ENCODE peak calls at places on chromosomes 12 and 14, in five cellular contexts. C is GM06990, W is astrocyte of the spinal cord, U is brain microvascular endothelial cell, Y is left ventricle myocardium inferior. Z is an unnamed sample.
A peak's percentile ranks its signal among the peaks of the same experiment; 100 is the strongest.

GRCh38 chr14:97943619-97944018 is 1146.4 kb downstream of the VRK1 start:
- DNase-seq in C (no peak), W (no peak), U (no peak), Y (no peak), Z (no peak)

GRCh38 chr12:107818984-107819383 is 44.5 kb downstream of the ASCL4 start:
- DNase-seq in C (no peak), W (peak; percentile 13), U (peak; percentile 60), Y (no peak), Z (peak; percentile 5)

GRCh38 chr12:86264451-86265328 is 8.5 kb upstream of the MGAT4C start:
- DNase-seq in C (no peak), W (no peak), U (no peak), Y (peak; percentile 12), Z (peak; percentile 58)

GRCh38 chr12:8860165-8860961 is 37.9 kb downstream of the A2ML1 start:
- DNase-seq in C (peak; percentile 6), W (peak; percentile 42), U (peak; percentile 15), Y (peak; percentile 29), Z (peak; percentile 50)

GRCh38 chr12:13044002-13044858 is at the start of gene FAM234B:
- DNase-seq in C (peak; percentile 73), W (peak; percentile 51), U (peak; percentile 40), Y (peak; percentile 83), Z (peak; percentile 62)

GRCh38 chr12:12722351-12723146 is 5.4 kb downstream of the CDKN1B start:
- DNase-seq in C (peak; percentile 47), W (peak; percentile 85), U (no peak), Y (no peak), Z (peak; percentile 70)

GRCh38 chr14:104510794-104511611 is 68.6 kb upstream of the C14orf180 start:
- DNase-seq in C (no peak), W (no peak), U (no peak), Y (peak; percentile 76), Z (peak; percentile 2)

GRCh38 chr14:79161576-79161975 is 991.4 kb downstream of the NRXN3 start:
- DNase-seq in C (no peak), W (peak; percentile 49), U (peak; percentile 65), Y (no peak), Z (peak; percentile 17)

GRCh38 chr12:70853326-70853725 is 67.2 kb downstream of the PTPRR start:
- DNase-seq in C (no peak), W (peak; percentile 18), U (no peak), Y (no peak), Z (peak; percentile 42)

GRCh38 chr12:19185262-19185929 is 55.9 kb downstream of the PLEKHA5 start:
- DNase-seq in C (no peak), W (no peak), U (no peak), Y (no peak), Z (no peak)

GRCh38 chr14:58288106-58288792 is 10.1 kb upstream of the ARID4A start:
- DNase-seq in C (no peak), W (no peak), U (no peak), Y (no peak), Z (no peak)

GRCh38 chr12:131126662-131127173 is 173.0 kb downstream of the ADGRD1 start:
- DNase-seq in C (no peak), W (no peak), U (no peak), Y (no peak), Z (no peak)

GRCh38 chr12:53695148-53696138 is 19.6 kb upstream of the ATP5MC2 start:
- DNase-seq in C (no peak), W (peak; percentile 62), U (peak; percentile 39), Y (no peak), Z (no peak)
- TF ChIP-seq CTCF in C (peak; percentile 15), W (peak; percentile 26), U (peak; percentile 46), Y (no peak), Z (no peak)

GRCh38 chr14:95071649-95072256 is 85.6 kb downstream of the DICER1 start:
- DNase-seq in C (no peak), W (no peak), U (no peak), Y (no peak), Z (no peak)
- H3K4me3 ChIP-seq in C (no peak overlapping the region), W (no peak overlapping the region), U (no peak overlapping the region), Y (no peak overlapping the region), Z (no peak overlapping the region)

GRCh38 chr12:10131101-10131632 is 1.2 kb upstream of the CLEC7A start:
- DNase-seq in C (no peak), W (no peak), U (no peak), Y (no peak), Z (no peak)
- TF ChIP-seq CTCF in C (no peak), W (no peak), U (no peak), Y (no peak), Z (no peak)

DNA sequence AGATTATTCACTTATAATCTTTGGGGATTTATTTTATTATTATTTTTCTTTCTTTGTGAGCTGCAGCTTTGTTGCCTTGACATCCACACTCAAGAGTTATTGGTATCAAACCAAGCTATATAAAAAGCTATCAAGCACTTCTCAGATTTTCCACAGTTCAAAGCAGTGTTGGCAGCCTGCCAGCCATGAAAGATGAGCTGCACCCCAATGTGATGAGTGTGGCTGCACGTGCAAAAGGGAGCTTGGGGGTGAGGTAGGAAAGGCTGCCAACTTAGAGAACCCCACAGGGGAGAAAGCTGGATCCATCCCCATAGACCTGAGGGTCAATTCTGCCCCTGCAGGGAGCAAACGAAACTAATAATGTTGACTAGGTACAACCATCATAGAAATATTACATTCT is 1662.1 kb upstream of the FLRT2 start:
- DNase-seq in C (no peak), W (no peak), U (no peak), Y (no peak), Z (no peak)
- H3K4me3 ChIP-seq in C (no peak overlapping the region), W (no peak overlapping the region), U (no peak overlapping the region), Y (no peak overlapping the region), Z (no peak overlapping the region)

DNA sequence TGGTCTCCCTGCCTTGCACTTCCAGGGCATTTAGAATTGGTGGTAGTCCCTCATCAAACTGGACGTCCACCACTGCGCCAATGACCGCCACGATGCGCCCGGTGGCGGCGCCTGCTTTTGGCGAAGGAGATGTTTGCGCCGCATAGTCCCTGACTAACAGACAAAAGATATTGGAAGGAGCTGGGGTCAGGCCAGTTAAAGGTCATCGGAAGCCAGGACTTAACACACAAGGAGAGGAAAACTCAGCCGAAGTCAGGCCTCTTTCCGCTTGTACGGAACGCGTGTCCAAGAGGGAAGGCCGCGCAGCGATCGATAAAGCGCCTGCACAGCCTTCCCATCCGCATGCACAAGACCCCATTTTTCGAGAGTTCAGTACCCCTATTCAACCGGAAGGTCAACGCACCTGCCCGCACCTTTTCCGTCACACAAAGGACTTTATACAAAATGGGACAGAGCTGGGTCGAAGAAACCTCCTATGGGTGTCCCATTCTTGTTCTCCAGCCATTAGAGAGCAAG is 525 bp downstream of the ATP5F1B start:
- DNase-seq in C (peak; percentile 29), W (peak; percentile 5), U (no peak), Y (no peak), Z (no peak)
- TF ChIP-seq CTCF in C (no peak), W (no peak), U (no peak), Y (no peak), Z (no peak)

GRCh38 chr12:65606008-65606766 is 218.1 kb upstream of the HMGA2 start:
- DNase-seq in C (no peak), W (no peak), U (no peak), Y (no peak), Z (no peak)

GRCh38 chr12:65605019-65605418 is 219.3 kb upstream of the HMGA2 start:
- DNase-seq in C (no peak), W (peak; percentile 57), U (no peak), Y (no peak), Z (no peak)

GRCh38 chr12:65602191-65602578 is 222.1 kb upstream of the HMGA2 start:
- DNase-seq in C (no peak), W (no peak), U (no peak), Y (no peak), Z (no peak)

GRCh38 chr12:65603428-65604351 is 220.6 kb upstream of the HMGA2 start:
- DNase-seq in C (no peak), W (peak; percentile 95), U (peak; percentile 87), Y (peak; percentile 18), Z (peak; percentile 89)

DNA sequence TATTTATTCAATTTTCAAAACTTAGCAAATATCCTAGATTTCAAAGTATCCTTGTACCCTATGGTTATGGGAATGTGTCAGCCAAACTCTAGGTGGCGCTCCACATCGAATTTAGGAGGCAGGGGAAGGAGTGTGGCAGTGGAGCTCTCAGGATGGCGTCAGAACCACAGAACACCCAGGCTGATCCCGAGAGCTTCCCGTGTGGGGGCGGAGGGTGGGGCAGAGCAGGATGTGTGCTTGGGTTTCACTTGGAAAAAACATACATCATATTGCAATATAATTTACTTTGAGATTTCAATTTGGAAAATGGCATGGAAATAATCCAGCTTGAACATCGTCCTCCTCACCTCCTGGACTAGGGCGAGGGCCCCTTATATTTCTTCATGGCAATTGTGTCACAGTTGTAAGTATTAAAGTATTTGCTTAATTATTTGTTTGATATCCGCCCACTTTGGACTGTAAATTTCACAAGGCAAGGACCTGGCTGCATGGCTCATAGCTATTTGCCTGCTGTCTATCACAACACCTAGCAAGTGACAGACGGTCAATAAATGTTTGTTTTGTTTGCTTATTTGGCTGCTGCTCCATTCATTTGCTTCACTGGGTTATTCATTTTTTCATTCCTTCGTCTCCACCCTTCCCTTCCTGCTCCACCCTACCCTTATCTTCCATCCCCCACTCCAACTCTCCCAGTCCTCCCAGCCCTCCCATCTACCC is 221.5 kb upstream of the HMGA2 start:
- DNase-seq in C (peak; percentile 3), W (peak; percentile 97), U (peak; percentile 92), Y (peak; percentile 75), Z (peak; percentile 94)
- H3K4me3 ChIP-seq in C (no peak overlapping the region), W (peak overlapping the region; percentile 52), U (peak overlapping the region; percentile 66), Y (peak overlapping the region; percentile 32), Z (peak overlapping the region; percentile 60)

DNA sequence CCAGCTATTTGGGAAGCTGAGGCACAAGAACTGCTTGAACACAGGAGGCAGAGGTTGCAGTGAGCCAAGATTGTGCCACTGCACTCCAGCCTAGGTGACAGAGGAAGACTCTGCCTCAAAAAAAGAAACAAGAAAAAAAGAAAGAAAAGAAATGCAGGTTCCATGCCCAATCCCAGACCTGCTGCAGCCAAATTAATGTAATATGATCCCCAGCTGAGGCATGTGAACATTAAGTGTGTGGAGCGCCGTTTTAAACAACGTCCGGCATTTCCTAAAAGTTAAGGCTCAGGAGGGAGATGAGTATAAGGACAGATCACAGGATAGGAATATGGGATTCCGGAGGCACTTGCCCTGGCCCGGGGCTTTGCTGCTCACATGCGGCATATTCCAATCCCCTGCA is 162.9 kb downstream of the KSR2 start:
- DNase-seq in C (no peak), W (no peak), U (no peak), Y (no peak), Z (no peak)
- TF ChIP-seq CTCF in C (no peak), W (no peak), U (no peak), Y (no peak), Z (no peak)

GRCh38 chr12:51970904-51971646 is 19.6 kb downstream of the ACVR1B start:
- DNase-seq in C (peak; percentile 80), W (peak; percentile 62), U (no peak), Y (no peak), Z (peak; percentile 87)
- H3K4me3 ChIP-seq in C (peak overlapping the region; percentile 33), W (no peak overlapping the region), U (no peak overlapping the region), Y (no peak overlapping the region), Z (no peak overlapping the region)

Z was measured in mammary epithelial cell.